ENCODE peak calls at places on chromosomes 4 and X, in six cellular contexts. M is SK-N-SH, L is colonic mucosa, Z is PC-3, D is mammary epithelial cell, Q is endodermal cell. B is an unnamed sample.

GRCh38 chr4:52841707-52842456 is 20.2 kb upstream of the RASL11B start:
- DNase-seq in L (no peak), D (peak; percentile 26), Z (no peak), M (peak; percentile 62), Q (no peak), B (peak; percentile 76)

GRCh38 chr4:2791518-2792395 is 1.1 kb upstream of the SH3BP2 start:
- DNase-seq in M (peak; percentile 22), D (no peak), L (peak; percentile 30), Z (no peak), Q (peak; percentile 61), B (no peak)

GRCh38 chr4:76993787-76994641 is 44.5 kb downstream of the SEPTIN11 start:
- DNase-seq in L (no peak), D (no peak), Z (no peak), Q (no peak), M (no peak), B (no peak)

GRCh38 chr4:7971881-7972500 is 32.3 kb upstream of the AFAP1 start:
- DNase-seq in D (peak; percentile 60), L (peak; percentile 54), M (no peak), Z (peak; percentile 70), Q (no peak), B (no peak)

GRCh38 chrX:47518105-47518504 is 35.1 kb upstream of the ZNF41 start:
- DNase-seq in M (no peak), Z (peak; percentile 54), D (no peak), Q (no peak), L (no peak), B (no peak)

GRCh38 chr4:48683784-48684666 is 96.1 kb downstream of the FRYL start:
- DNase-seq in Q (no peak), M (no peak), L (no peak), D (no peak), Z (no peak), B (no peak)

GRCh38 chrX:18931972-18932371 is 51.9 kb downstream of the PHKA2 start:
- DNase-seq in M (peak; percentile 64), Q (peak; percentile 51), L (peak; percentile 20), D (no peak), Z (peak; percentile 58), B (peak; percentile 42)

GRCh38 chr4:147963839-147964238 is 232.0 kb downstream of the ARHGAP10 start:
- DNase-seq in Z (no peak), Q (no peak), L (no peak), M (no peak), D (no peak), B (no peak)

GRCh38 chrX:98654565-98654964 is 1755.5 kb downstream of the PCDH19 start:
- DNase-seq in D (no peak), Z (no peak), Q (no peak), L (no peak), M (no peak), B (no peak)

GRCh38 chrX:136168929-136169735 is 21.8 kb downstream of the FHL1 start:
- DNase-seq in Q (peak; percentile 79), M (peak; percentile 69), Z (peak; percentile 39), D (peak; percentile 18), L (peak; percentile 36), B (peak; percentile 97)

DNA sequence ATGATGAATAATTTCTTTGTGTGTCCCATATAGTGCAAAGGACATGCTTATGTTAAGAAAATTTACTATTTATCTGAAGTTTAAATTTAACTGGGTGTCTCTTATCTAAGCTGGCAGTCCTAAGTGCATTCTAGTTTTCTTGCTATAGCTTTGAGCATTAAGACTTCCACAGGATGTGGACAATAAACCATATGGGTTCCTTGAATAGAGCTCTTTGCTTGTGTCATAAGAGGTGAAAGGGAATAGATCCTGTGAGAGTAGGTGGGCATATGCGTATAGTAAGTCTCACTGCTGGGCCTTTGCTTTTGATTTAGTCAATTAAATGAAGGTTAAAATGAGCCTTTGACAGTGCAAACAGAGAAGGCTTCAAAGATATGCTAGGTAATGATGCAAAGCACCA is 223.4 kb upstream of the GYPA start:
- DNase-seq in Q (no peak), Z (no peak), L (no peak), D (no peak), M (no peak), B (no peak)
- H3K4me1 ChIP-seq in Q (peaks cover 1% of the 10 kb centered on the region), Z (no peaks in the 10 kb centered on the region), L (no peaks in the 10 kb centered on the region), D (no peaks in the 10 kb centered on the region), M (no peaks in the 10 kb centered on the region), B (no peaks in the 10 kb centered on the region)

DNA sequence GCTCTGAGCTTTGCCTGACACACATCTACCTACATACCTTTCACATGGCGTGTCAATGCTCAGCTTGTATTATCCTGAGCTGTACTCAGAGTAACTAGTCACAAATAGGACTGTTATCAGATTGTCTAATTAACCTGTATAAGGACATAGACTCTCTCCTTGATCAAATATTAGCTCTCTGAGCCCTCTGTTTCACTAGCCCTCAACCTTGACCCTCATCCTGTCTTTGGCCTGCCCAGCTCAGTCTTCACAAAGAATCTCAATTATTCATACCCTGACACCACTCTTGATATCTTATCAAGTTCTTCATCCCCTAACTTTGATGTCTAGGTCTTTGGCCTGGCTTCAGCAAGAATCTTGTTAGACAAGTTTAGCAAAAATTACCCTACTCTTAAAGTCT is 320.7 kb upstream of the PCDH7 start:
- DNase-seq in M (no peak), Q (no peak), Z (no peak), L (no peak), D (no peak), B (no peak)
- TF ChIP-seq CTCF in M (no peak), Q (no peak), Z (no peak), L (no peak), D (no peak), B (no peak)

GRCh38 chrX:38561951-38562719 is 793 bp downstream of the TSPAN7 start:
- DNase-seq in Q (peak; percentile 71), D (no peak), L (peak; percentile 34), Z (no peak), M (peak; percentile 54), B (no peak)
- H3K9ac ChIP-seq in Q (no peak overlapping the region), D (no peak overlapping the region), L (peak overlapping the region; percentile 81), Z (no peak overlapping the region), M (no peak overlapping the region), B (no peak overlapping the region)

DNA sequence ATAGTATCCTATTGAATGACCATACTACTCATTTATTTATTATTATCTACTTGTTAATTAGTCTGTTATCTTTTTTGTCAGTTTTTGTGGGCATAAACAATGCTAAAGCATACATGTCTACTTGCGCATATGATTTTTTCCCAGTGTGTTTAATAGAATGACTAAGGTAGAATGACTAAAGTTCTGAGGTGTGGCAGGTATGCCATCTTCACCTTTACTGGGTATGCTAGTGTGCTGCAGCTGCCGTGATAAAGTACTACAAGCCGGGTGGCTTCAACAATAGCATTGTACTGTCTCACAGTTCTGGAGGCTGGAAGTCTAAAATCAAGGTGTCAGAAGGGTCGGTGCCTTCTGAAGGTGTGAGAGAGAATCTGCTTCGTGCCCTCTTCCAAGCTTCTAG is 19.2 kb downstream of the CD38 start:
- DNase-seq in Z (peak; percentile 61), Q (no peak), D (peak; percentile 59), M (no peak), L (no peak), B (no peak)
- H3K4me1 ChIP-seq in Z (peaks cover 4% of the 10 kb centered on the region), Q (no peaks in the 10 kb centered on the region), D (no peaks in the 10 kb centered on the region), M (peaks cover 5% of the 10 kb centered on the region), L (no peaks in the 10 kb centered on the region), B (no peaks in the 10 kb centered on the region)

DNA sequence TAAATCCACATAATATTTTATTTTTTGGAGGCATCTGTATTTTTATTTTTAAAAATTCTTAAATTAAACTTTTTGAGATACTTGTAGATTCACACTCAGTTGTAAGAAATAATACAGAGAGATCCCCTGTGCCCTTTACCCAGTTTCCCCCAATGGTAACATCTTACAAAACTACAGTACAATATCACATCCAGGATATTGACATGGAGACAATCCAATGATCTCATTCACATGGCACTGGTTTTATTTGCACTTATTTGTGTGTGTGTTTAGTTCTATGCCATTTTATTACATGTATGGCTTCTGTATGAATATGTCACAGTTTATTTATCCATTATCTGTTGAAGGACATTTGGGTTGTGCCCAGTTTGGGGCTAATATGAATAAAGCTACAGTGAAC is 35.5 kb upstream of the EIF1AX start:
- DNase-seq in Q (no peak), L (no peak), Z (no peak), M (no peak), D (no peak), B (no peak)
- TF ChIP-seq CTCF in Q (no peak), L (no peak), Z (no peak), M (no peak), D (no peak), B (no peak)

GRCh38 chrX:13005671-13006473 is 31.0 kb downstream of the TMSB4X start:
- DNase-seq in D (peak; percentile 42), Q (no peak), Z (no peak), M (no peak), L (no peak), B (peak; percentile 73)
- H3K9ac ChIP-seq in D (no peak overlapping the region), Q (no peak overlapping the region), Z (no peak overlapping the region), M (peak overlapping the region; percentile 27), L (no peak overlapping the region), B (no peak overlapping the region)

GRCh38 chr4:153518001-153518400 is 51.8 kb downstream of the TMEM131L start:
- DNase-seq in Q (no peak), Z (no peak), M (no peak), L (peak; percentile 34), D (no peak), B (no peak)
- H3K4me1 ChIP-seq in Q (no peaks in the 10 kb centered on the region), Z (peaks cover 15% of the 10 kb centered on the region), M (no peaks in the 10 kb centered on the region), L (no peaks in the 10 kb centered on the region), D (peaks cover 19% of the 10 kb centered on the region), B (peaks cover 12% of the 10 kb centered on the region)

GRCh38 chr4:33411182-33411581 is 2691.0 kb downstream of the PCDH7 start:
- DNase-seq in Q (no peak), L (no peak), M (no peak), D (no peak), Z (peak; percentile 13), B (peak; percentile 17)

DNA sequence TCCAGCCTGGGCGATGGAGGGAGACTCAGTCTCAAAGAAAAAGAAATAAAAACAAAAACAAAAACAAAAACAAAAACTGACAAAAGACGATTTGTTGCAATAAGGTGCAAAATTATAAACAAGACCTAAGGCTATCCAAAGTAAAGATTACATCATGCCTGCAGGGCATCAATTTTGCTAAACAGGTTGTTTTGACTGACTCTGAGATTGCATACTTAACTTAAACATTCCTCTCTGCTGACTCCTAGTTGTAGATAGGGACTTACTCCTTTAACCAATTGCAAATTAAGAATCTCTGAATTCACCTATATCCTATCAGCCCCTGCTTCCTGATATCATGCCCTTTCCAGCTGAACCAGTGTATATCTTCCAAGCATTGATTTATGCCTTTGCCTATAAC is 2687.3 kb downstream of the PCDH7 start:
- DNase-seq in D (no peak), Z (peak; percentile 61), L (no peak), M (no peak), Q (no peak), B (no peak)
- TF ChIP-seq CTCF in D (no peak), Z (no peak), L (no peak), M (no peak), Q (no peak), B (no peak)

GRCh38 chr4:26176621-26177121 is 144.1 kb upstream of the RBPJ start:
- DNase-seq in Z (no peak), Q (no peak), L (no peak), M (no peak), D (peak; percentile 28), B (peak; percentile 80)

GRCh38 chr4:26175905-26176304 is 144.9 kb upstream of the RBPJ start:
- DNase-seq in Z (no peak), D (no peak), Q (no peak), L (no peak), M (no peak), B (no peak)

GRCh38 chr4:26173619-26174018 is 147.2 kb upstream of the RBPJ start:
- DNase-seq in Z (no peak), M (no peak), D (no peak), L (no peak), Q (no peak), B (peak; percentile 72)

GRCh38 chr4:26174033-26174432 is 146.8 kb upstream of the RBPJ start:
- DNase-seq in M (no peak), L (no peak), D (no peak), Q (no peak), Z (no peak), B (no peak)

GRCh38 chr4:26175016-26175786 is 145.6 kb upstream of the RBPJ start:
- DNase-seq in D (no peak), Z (no peak), Q (no peak), M (no peak), L (no peak), B (no peak)
- H3K9ac ChIP-seq in D (no peak overlapping the region), Z (no peak overlapping the region), Q (no peak overlapping the region), M (no peak overlapping the region), L (no peak overlapping the region), B (no peak overlapping the region)